ENCODE peak calls at places on chromosome 12, in eight cellular contexts. A, C, V, J, H, D, K and E are unnamed samples.

GRCh38 chr12:41983896-41984295 is 160.8 kb downstream of the GXYLT1 start:
- DNase-seq in K (no peak), J (no peak), A (no peak), H (no peak), V (no peak), C (no peak), D (no peak), E (no peak)

GRCh38 chr12:69936214-69936731 is 111.2 kb downstream of the MYRFL start:
- DNase-seq in K (peak), H (no peak), V (no peak), J (no peak), D (no peak), A (no peak), C (no peak), E (no peak)

GRCh38 chr12:49672351-49673181 is 34.6 kb downstream of the FMNL3 start:
- DNase-seq in H (no peak), C (no peak), A (no peak), J (no peak), K (no peak), D (no peak), V (no peak), E (no peak)

GRCh38 chr12:119115296-119115905 is 63.3 kb upstream of the HSPB8 start:
- DNase-seq in K (no peak), D (peak), H (peak), J (no peak), A (no peak), V (peak), C (peak), E (no peak)

GRCh38 chr12:107027304-107028053 is 40.5 kb upstream of the MTERF2 start:
- DNase-seq in D (peak), C (peak), V (peak), K (peak), J (no peak), A (no peak), H (peak), E (peak)

GRCh38 chr12:91139264-91139663 is 28.0 kb upstream of the LUM start:
- DNase-seq in V (no peak), C (peak), H (no peak), A (no peak), K (no peak), D (no peak), J (no peak), E (no peak)

GRCh38 chr12:1500095-1500801 is 94.1 kb downstream of the FBXL14 start:
- DNase-seq in D (no peak), C (peak), V (peak), K (no peak), A (no peak), H (no peak), J (no peak), E (no peak)

GRCh38 chr12:110590806-110591326 is 7.7 kb upstream of the PPTC7 start:
- DNase-seq in J (no peak), K (no peak), A (no peak), H (no peak), D (no peak), V (peak), C (peak), E (no peak)

GRCh38 chr12:56278905-56279304 is 12.2 kb downstream of the COQ10A start:
- DNase-seq in V (no peak), K (no peak), C (no peak), J (no peak), H (no peak), D (no peak), A (no peak), E (no peak)